ENCODE peak calls at places on chromosomes 5 and 9, in seven cellular contexts. F, P, E, O, B, Y and Q are unnamed samples.

GRCh38 chr5:140224658-140225057 is 49.7 kb downstream of the CYSTM1 start:
- DNase-seq in E (no peak), F (no peak), O (no peak), P (no peak), B (no peak), Y (no peak), Q (no peak)

GRCh38 chr9:88736136-88736637 is 201.2 kb downstream of the NXNL2 start:
- DNase-seq in F (no peak), P (no peak), O (no peak), E (no peak), B (no peak), Y (no peak), Q (no peak)

GRCh38 chr5:56711191-56711590 is 104.2 kb upstream of the MAP3K1 start:
- DNase-seq in B (no peak), F (no peak), Y (no peak), E (no peak), P (peak), O (peak), Q (no peak)

GRCh38 chr5:1356873-1357787 is 12.2 kb upstream of the CLPTM1L start:
- DNase-seq in O (no peak), B (no peak), P (no peak), Y (no peak), E (no peak), F (no peak), Q (no peak)

GRCh38 chr5:157165261-157165660 is 803 bp downstream of the GARIN3 start:
- DNase-seq in E (no peak), F (no peak), Y (no peak), B (no peak), P (no peak), O (no peak), Q (no peak)

GRCh38 chr9:99040254-99040653 is 64.7 kb upstream of the TGFBR1 start:
- DNase-seq in F (no peak), Y (no peak), E (no peak), O (no peak), B (no peak), P (no peak), Q (no peak)

GRCh38 chr5:36740259-36740898 is 134.0 kb downstream of the SLC1A3 start:
- DNase-seq in P (no peak), Y (no peak), F (no peak), B (no peak), O (peak), E (no peak), Q (no peak)

GRCh38 chr9:82127993-82128710 is 139.6 kb downstream of the SPATA31D1 start:
- DNase-seq in F (no peak), E (no peak), O (no peak), B (no peak), Y (no peak), P (no peak), Q (no peak)

GRCh38 chr9:96382175-96382574 is 1.3 kb downstream of the SLC35D2 start:
- DNase-seq in Y (no peak), P (no peak), E (no peak), B (no peak), O (no peak), F (no peak), Q (no peak)